ENCODE peak calls at places on chromosomes 2 and 18, in four cellular contexts. Z is WTC11, B is GM23338, K is Calu3. O is an unnamed sample.

GRCh38 chr2:143942486-143942885 is 577.4 kb downstream of the ZEB2 start:
- DNase-seq in Z (no peak), B (peak), K (no peak), O (no peak)

GRCh38 chr2:95009009-95009760 is 16.3 kb upstream of the MAL start:
- DNase-seq in Z (no peak), B (no peak), K (no peak), O (no peak)

GRCh38 chr2:209990838-209991237 is 11.6 kb upstream of the RPE start:
- DNase-seq in Z (no peak), B (no peak), K (no peak), O (no peak)

GRCh38 chr2:233289590-233290424 is 17.8 kb upstream of the SAG start:
- DNase-seq in Z (no peak), B (no peak), K (no peak), O (no peak)

GRCh38 chr2:154720642-154721041 is 22.1 kb downstream of the KCNJ3 start:
- DNase-seq in Z (no peak), B (no peak), K (no peak), O (no peak)

GRCh38 chr2:181575024-181575649 is 81.8 kb downstream of the CERKL start:
- DNase-seq in Z (no peak), B (no peak), K (no peak), O (peak)

GRCh38 chr2:84048964-84049363 is 410.1 kb downstream of the SUCLG1 start:
- DNase-seq in Z (no peak), B (no peak), K (no peak), O (no peak)

GRCh38 chr2:122737429-122738077 is 982.1 kb downstream of the TSN start:
- DNase-seq in Z (no peak), B (no peak), K (no peak), O (no peak)

GRCh38 chr18:9103488-9103887 is 989 bp downstream of the NDUFV2 start:
- DNase-seq in Z (no peak), B (no peak), K (no peak), O (no peak)

GRCh38 chr2:10448208-10448645 is at the start of gene ODC1:
- DNase-seq in Z (peak), B (peak), K (peak), O (peak)

GRCh38 chr2:227141301-227141700 is 22.7 kb downstream of the COL4A4 start:
- DNase-seq in Z (no peak), B (no peak), K (no peak), O (no peak)

GRCh38 chr2:36695746-36696415 is 626 bp upstream of the VIT start:
- DNase-seq in Z (no peak), B (peak), K (no peak), O (no peak)

GRCh38 chr2:199662245-199662644 is 188.7 kb downstream of the FTCDNL1 start:
- DNase-seq in Z (no peak), B (peak), K (no peak), O (no peak)

GRCh38 chr2:21667638-21668037 is 543.9 kb downstream of the TDRD15 start:
- DNase-seq in Z (no peak), B (no peak), K (no peak), O (no peak)

GRCh38 chr2:23239374-23239773 is 145.6 kb upstream of the KLHL29 start:
- DNase-seq in Z (no peak), B (no peak), K (no peak), O (no peak)

GRCh38 chr2:189601043-189601442 is 20.5 kb upstream of the SLC40A1 start:
- DNase-seq in Z (no peak), B (no peak), K (no peak), O (no peak)

GRCh38 chr2:6977095-6977777 is 60.0 kb downstream of the RNF144A start:
- DNase-seq in Z (no peak), B (no peak), K (no peak), O (no peak)

GRCh38 chr2:227153307-227153706 is 10.7 kb downstream of the COL4A4 start:
- DNase-seq in Z (no peak), B (no peak), K (peak), O (no peak)

GRCh38 chr2:231339318-231339717 is 56.2 kb upstream of the B3GNT7 start:
- DNase-seq in Z (no peak), B (no peak), K (no peak), O (no peak)

GRCh38 chr2:11356760-11357159 is 12.3 kb upstream of the ROCK2 start:
- DNase-seq in Z (no peak), B (no peak), K (no peak), O (no peak)

GRCh38 chr18:34650121-34650545 is 60.0 kb upstream of the DTNA start:
- DNase-seq in Z (no peak), B (no peak), K (no peak), O (no peak)

GRCh38 chr2:168050377-168050776 is 197.0 kb downstream of the STK39 start:
- DNase-seq in Z (no peak), B (peak), K (no peak), O (no peak)

GRCh38 chr2:127121776-127122176 is 14.8 kb upstream of the BIN1 start:
- DNase-seq in Z (no peak), B (no peak), K (no peak), O (no peak)

GRCh38 chr2:218072002-218072401 is 2.9 kb downstream of the RUFY4 start:
- DNase-seq in Z (no peak), B (no peak), K (no peak), O (no peak)

GRCh38 chr2:218073185-218073584 is 4.1 kb downstream of the RUFY4 start:
- DNase-seq in Z (no peak), B (no peak), K (no peak), O (no peak)

GRCh38 chr2:218072478-218073024 is 3.5 kb downstream of the RUFY4 start:
- DNase-seq in Z (no peak), B (no peak), K (no peak), O (no peak)

GRCh38 chr2:218075975-218076811 is 7.1 kb downstream of the RUFY4 start:
- DNase-seq in Z (peak), B (peak), K (no peak), O (no peak)

DNA sequence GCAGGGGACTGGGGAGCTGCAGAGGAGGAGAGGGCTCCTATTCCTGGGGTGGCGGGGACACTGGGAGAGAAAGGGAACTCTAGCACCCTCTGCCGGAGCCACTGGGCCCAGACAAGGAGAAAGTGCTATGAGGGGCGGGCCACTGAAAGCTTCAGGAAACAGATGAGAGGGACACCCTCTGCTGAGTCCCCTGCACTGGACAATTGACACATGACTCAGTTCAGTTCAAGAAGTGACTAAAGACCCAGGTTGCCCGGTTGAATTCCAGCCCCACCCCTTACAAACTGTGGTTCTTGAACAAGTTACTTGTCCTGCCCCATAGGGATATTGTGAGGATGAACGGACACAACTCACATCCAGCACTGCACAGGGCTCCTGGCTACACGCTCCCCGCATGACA is 5.0 kb downstream of the RUFY4 start:
- DNase-seq in Z (peak), B (peak), K (peak), O (no peak)
- TF ChIP-seq CTCF in Z (peak), B (peak), K (peak), O (no peak)

GRCh38 chr2:170350929-170351826 is 173.2 kb downstream of the MYO3B start:
- DNase-seq in Z (no peak), B (no peak), K (no peak), O (no peak)
- TF ChIP-seq CTCF in Z (no peak), B (peak), K (no peak), O (no peak)

DNA sequence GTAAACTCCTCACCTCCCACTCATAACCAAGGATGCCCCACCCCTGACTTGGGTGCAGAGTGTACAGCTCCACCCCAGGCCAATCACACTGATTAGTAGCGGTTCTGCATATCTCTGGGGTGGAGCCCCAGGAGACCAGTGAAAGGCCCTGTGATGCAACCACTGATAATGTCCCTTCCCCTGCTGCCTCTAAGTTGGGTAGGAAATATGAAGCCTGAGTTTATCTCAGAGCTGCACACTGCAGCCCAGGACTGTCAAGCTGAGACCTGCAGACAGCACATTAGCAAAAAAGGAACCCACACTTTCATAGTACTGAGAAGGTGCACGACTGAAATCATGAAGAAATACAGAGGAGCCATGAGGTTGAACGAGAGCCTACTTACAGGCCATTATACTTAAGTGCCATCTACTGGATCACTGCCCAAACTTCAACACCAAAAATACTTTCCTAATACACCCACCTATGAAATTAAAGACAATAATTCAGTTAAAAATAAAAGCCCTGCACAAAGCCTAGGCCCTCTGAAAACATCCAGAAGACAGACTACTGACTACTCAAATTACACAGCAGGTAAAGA is 455.4 kb upstream of the LRRTM4 start:
- DNase-seq in Z (no peak), B (peak), K (no peak), O (no peak)
- TF ChIP-seq CTCF in Z (no peak), B (peak), K (no peak), O (no peak)

DNA sequence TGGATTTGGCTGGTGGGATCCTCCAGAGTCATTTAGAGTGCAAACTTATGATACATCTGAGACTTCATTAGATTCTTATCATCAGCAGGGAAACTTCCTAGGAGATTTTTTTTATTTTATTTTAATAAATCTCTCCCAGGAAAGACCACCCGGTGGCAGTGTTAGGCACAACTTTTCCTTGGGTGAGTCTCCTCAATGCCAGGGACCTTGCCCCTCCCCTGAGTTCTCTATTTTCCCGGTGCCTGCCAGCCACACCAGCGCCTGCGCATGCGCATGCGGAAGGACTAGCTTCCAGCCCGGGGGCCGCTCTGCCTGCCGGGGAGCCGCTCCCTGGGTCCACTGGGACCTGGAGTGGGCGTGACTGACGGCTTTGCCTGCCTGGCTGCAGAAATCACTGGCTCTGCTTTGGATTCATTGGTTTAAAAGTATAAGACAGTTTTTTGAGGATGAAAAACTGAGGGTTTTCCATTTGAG is 86.6 kb downstream of the TMEM182 start:
- DNase-seq in Z (peak), B (peak), K (peak), O (peak)
- TF ChIP-seq CTCF in Z (no peak), B (peak), K (no peak), O (peak)

GRCh38 chr2:173750332-173750731 is 214.8 kb downstream of the SP3 start:
- DNase-seq in Z (no peak), B (peak), K (no peak), O (peak)
- TF ChIP-seq CTCF in Z (no peak), B (peak), K (no peak), O (no peak)

DNA sequence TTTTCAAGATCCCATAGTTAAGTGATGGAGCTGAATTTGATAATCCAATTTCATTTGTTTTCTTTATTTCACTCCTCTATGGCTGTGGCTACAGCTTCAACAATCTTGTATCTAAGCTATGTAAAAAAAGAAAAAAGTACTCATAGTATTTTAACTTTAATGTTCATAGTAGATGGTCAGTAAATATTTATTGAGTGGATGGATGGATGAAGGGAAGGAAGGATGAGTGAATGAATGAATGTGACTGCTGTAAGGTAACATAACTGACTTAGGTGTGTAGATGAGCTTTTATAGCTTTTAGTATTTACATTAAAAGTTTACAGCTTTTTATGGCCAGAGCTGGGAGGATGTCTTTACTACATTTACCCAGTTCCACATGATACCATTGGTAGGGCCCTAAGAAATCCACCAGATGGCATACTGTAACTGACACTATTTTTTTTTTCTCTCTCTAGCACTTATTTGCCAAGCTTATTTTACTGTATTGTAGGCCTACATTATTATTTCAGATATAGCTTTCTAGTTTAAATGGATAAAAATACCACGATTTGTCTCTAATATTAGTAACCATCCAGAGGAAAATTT is 13.4 kb upstream of the HRH4 start:
- DNase-seq in Z (no peak), B (peak), K (no peak), O (no peak)
- TF ChIP-seq CTCF in Z (no peak), B (no peak), K (no peak), O (no peak)

O was measured in glutamatergic neuron.